ENCODE peak calls at places on chromosome 17, in nine cellular contexts. O, N, Z, K, H, U, S, E and A are unnamed samples.

GRCh38 chr17:80879723-80880649 is 111.7 kb upstream of the CHMP6 start:
- DNase-seq in O (no peak), U (no peak), N (no peak), H (no peak), K (no peak), E (no peak), S (peak), Z (no peak), A (no peak)

GRCh38 chr17:19867654-19868395 is at the start of gene ULK2:
- DNase-seq in Z (no peak), O (peak), K (peak), N (peak), U (no peak), E (no peak), H (peak), S (peak), A (peak)

GRCh38 chr17:66272699-66273390 is 29.6 kb upstream of the PRKCA start:
- DNase-seq in H (no peak), S (no peak), E (no peak), N (no peak), K (peak), O (peak), Z (peak), U (no peak), A (no peak)

GRCh38 chr17:5418858-5419355 is 555 bp downstream of the NUP88 start:
- DNase-seq in O (peak), N (peak), S (no peak), Z (no peak), U (no peak), H (no peak), E (no peak), K (peak), A (no peak)

GRCh38 chr17:82376042-82376730 is 4.6 kb downstream of the UTS2R start:
- DNase-seq in E (no peak), U (no peak), Z (no peak), O (no peak), N (no peak), H (no peak), K (no peak), S (no peak), A (no peak)

GRCh38 chr17:31916496-31917064 is 15.1 kb upstream of the UTP6 start:
- DNase-seq in N (no peak), Z (no peak), E (no peak), U (no peak), H (no peak), S (no peak), O (no peak), K (no peak), A (no peak)

GRCh38 chr17:17032131-17032692 is 10.0 kb upstream of the MPRIP start:
- DNase-seq in E (no peak), S (peak), N (no peak), Z (peak), H (no peak), O (peak), K (peak), U (no peak), A (peak)

GRCh38 chr17:75289832-75290337 is 652 bp upstream of the SLC25A19 start:
- DNase-seq in Z (peak), K (peak), U (no peak), H (no peak), O (peak), N (peak), E (no peak), S (no peak), A (no peak)

GRCh38 chr17:6815775-6816174 is 15.8 kb downstream of the TEKT1 start:
- DNase-seq in Z (no peak), O (no peak), K (peak), E (no peak), U (no peak), H (no peak), S (no peak), N (no peak), A (no peak)

GRCh38 chr17:65627108-65627507 is 65.7 kb upstream of the AXIN2 start:
- DNase-seq in N (no peak), Z (no peak), S (no peak), H (no peak), O (no peak), E (no peak), U (no peak), K (peak), A (no peak)

GRCh38 chr17:77692571-77693161 is 265.8 kb upstream of the TNRC6C start:
- DNase-seq in Z (no peak), H (no peak), K (peak), E (no peak), S (no peak), U (no peak), O (peak), N (peak), A (no peak)

GRCh38 chr17:1422907-1423306 is 22.9 kb upstream of the YWHAE start:
- DNase-seq in S (no peak), K (peak), O (peak), N (no peak), Z (peak), E (no peak), U (no peak), H (no peak), A (no peak)

GRCh38 chr17:79803997-79804855 is 7.3 kb upstream of the CBX8 start:
- DNase-seq in E (no peak), O (no peak), U (peak), K (no peak), H (no peak), S (peak), Z (no peak), N (peak), A (peak)

GRCh38 chr17:75288784-75289121 is 480 bp downstream of the SLC25A19 start:
- DNase-seq in H (no peak), K (peak), S (no peak), O (no peak), N (peak), U (no peak), E (no peak), Z (no peak), A (peak)

GRCh38 chr17:34314279-34314678 is 5.0 kb upstream of the CCL8 start:
- DNase-seq in E (no peak), K (no peak), N (no peak), Z (no peak), S (no peak), H (no peak), O (peak), U (no peak), A (no peak)

GRCh38 chr17:56593741-56594527 is 435 bp downstream of the NOG start:
- DNase-seq in Z (peak), E (no peak), H (peak), K (peak), O (peak), S (peak), N (peak), U (no peak), A (peak)

GRCh38 chr17:10224592-10225195 is 26.3 kb upstream of the GAS7 start:
- DNase-seq in U (no peak), H (no peak), Z (no peak), N (no peak), E (no peak), S (no peak), O (no peak), K (no peak), A (no peak)

GRCh38 chr17:58186591-58186990 is 5.9 kb upstream of the EPX start:
- DNase-seq in H (no peak), U (no peak), S (no peak), K (no peak), Z (no peak), N (no peak), O (no peak), E (no peak), A (no peak)

GRCh38 chr17:27939489-27940465 is 46.6 kb upstream of the LYRM9 start:
- DNase-seq in N (no peak), O (no peak), U (no peak), Z (no peak), S (no peak), H (no peak), E (no peak), K (no peak), A (no peak)

GRCh38 chr17:31415004-31415454 is 23.6 kb downstream of the RAB11FIP4 start:
- DNase-seq in Z (no peak), H (no peak), O (no peak), U (no peak), N (no peak), E (no peak), S (no peak), K (no peak), A (no peak)

GRCh38 chr17:27807567-27808470 is 7.5 kb upstream of the NOS2 start:
- DNase-seq in K (no peak), U (no peak), S (no peak), N (peak), Z (no peak), E (no peak), H (no peak), O (no peak), A (no peak)

GRCh38 chr17:72438783-72439182 is 318.0 kb downstream of the SOX9 start:
- DNase-seq in H (no peak), S (no peak), K (no peak), N (no peak), E (no peak), U (no peak), O (no peak), Z (no peak), A (no peak)

GRCh38 chr17:5986644-5987043 is 83.5 kb upstream of the WSCD1 start:
- DNase-seq in U (no peak), E (no peak), S (no peak), Z (no peak), K (no peak), O (no peak), H (no peak), N (no peak), A (no peak)

GRCh38 chr17:34287858-34288257 is 2.3 kb downstream of the CCL11 start:
- DNase-seq in H (no peak), E (no peak), N (no peak), K (no peak), Z (no peak), S (no peak), U (no peak), O (no peak), A (no peak)

GRCh38 chr17:39612291-39612894 is 4.7 kb upstream of the NEUROD2 start:
- DNase-seq in E (no peak), K (no peak), H (no peak), S (no peak), N (no peak), U (no peak), O (no peak), Z (no peak), A (no peak)